ENCODE peak calls at places on chromosomes 7 and 10, in four cellular contexts. One of them, this sample, is unnamed. For H3K79me2, the result is how much of the 10 kb centered on the place peaks cover.

GRCh38 chr7:45123913-45124312 is 12.4 kb upstream of the TBRG4 start:
- DNase-seq in H9: peak
- DNase-seq in H1: no peak
- DNase-seq in trophoblast cell: no peak
- DNase-seq in this sample: peak

GRCh38 chr7:129482781-129483180 is 19.6 kb upstream of the SMKR1 start:
- DNase-seq in H9: no peak
- DNase-seq in H1: no peak
- DNase-seq in trophoblast cell: peak
- DNase-seq in this sample: no peak

GRCh38 chr10:119947325-119947724 is 54.8 kb downstream of the SEC23IP start:
- DNase-seq in H9: no peak
- DNase-seq in H1: no peak
- DNase-seq in trophoblast cell: no peak
- DNase-seq in this sample: no peak

GRCh38 chr7:1758417-1758858 is 88.4 kb downstream of the ELFN1 start:
- DNase-seq in H9: peak
- DNase-seq in H1: no peak
- DNase-seq in trophoblast cell: no peak
- DNase-seq in this sample: peak

GRCh38 chr10:13087986-13088618 is 11.9 kb upstream of the OPTN start:
- DNase-seq in H9: no peak
- DNase-seq in H1: no peak
- DNase-seq in trophoblast cell: no peak
- DNase-seq in this sample: no peak

GRCh38 chr10:8873310-8873709 is 818.8 kb downstream of the GATA3 start:
- DNase-seq in H9: no peak
- DNase-seq in H1: no peak
- DNase-seq in trophoblast cell: no peak
- DNase-seq in this sample: peak

GRCh38 chr7:121076350-121077164 is 88.0 kb downstream of the CPED1 start:
- DNase-seq in H9: no peak
- DNase-seq in H1: no peak
- DNase-seq in trophoblast cell: no peak
- DNase-seq in this sample: no peak

GRCh38 chr7:44978511-44979366 is at the start of gene MYO1G:
- DNase-seq in H9: no peak
- DNase-seq in H1: no peak
- DNase-seq in trophoblast cell: no peak
- DNase-seq in this sample: no peak

GRCh38 chr7:369476-369980 is 79.6 kb downstream of the FOXL3 start:
- DNase-seq in H9: no peak
- DNase-seq in H1: no peak
- DNase-seq in trophoblast cell: no peak
- DNase-seq in this sample: no peak

GRCh38 chr7:131623154-131623553 is 66.7 kb upstream of the PODXL start:
- DNase-seq in H9: no peak
- DNase-seq in H1: no peak
- DNase-seq in trophoblast cell: no peak
- DNase-seq in this sample: peak
- H2AK5ac ChIP-seq in H9: no peak
- H2AK5ac ChIP-seq in H1: peak
- H2AK5ac ChIP-seq in trophoblast cell: no peak
- H2AK5ac ChIP-seq in this sample: peak

DNA sequence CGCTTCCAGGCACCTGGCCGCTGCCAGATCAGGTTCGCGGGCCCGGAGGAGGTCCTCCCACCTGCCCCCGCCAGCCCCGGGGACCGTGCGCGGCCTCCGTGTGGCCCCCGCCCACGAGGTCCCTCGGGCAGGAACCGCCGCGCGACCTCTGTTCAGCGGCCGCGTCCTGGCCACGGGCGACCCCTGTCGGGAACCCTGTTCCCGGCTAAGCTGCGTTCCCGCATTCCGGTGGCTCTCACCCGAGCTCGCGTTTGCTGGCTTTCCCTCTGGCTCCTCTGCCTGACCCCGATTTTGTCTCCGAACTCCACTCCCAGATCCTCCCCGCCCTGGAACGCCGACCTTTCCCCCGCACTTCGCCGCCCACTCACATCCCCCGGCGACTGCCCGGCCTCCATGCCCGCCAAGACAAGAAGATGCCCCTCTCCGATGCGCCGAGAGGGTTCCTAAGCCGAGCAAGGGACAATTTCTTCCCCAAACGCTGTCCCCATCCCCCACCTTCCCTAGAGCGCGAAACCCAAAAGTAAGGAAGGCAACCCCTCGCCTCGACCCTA is 2.3 kb downstream of the SFMBT2 start:
- DNase-seq in H9: peak
- DNase-seq in H1: no peak
- DNase-seq in trophoblast cell: no peak
- DNase-seq in this sample: peak
- H3K79me2 ChIP-seq in H9: under half
- H3K79me2 ChIP-seq in H1: under half
- H3K79me2 ChIP-seq in trophoblast cell: under half
- H3K79me2 ChIP-seq in this sample: under half

GRCh38 chr10:2980791-2981360 is 86.5 kb upstream of the PFKP start:
- DNase-seq in H9: no peak
- DNase-seq in H1: no peak
- DNase-seq in trophoblast cell: no peak
- DNase-seq in this sample: peak
- H3K9ac ChIP-seq in H9: no peak
- H3K9ac ChIP-seq in H1: no peak
- H3K9ac ChIP-seq in trophoblast cell: no peak
- H3K9ac ChIP-seq in this sample: no peak

DNA sequence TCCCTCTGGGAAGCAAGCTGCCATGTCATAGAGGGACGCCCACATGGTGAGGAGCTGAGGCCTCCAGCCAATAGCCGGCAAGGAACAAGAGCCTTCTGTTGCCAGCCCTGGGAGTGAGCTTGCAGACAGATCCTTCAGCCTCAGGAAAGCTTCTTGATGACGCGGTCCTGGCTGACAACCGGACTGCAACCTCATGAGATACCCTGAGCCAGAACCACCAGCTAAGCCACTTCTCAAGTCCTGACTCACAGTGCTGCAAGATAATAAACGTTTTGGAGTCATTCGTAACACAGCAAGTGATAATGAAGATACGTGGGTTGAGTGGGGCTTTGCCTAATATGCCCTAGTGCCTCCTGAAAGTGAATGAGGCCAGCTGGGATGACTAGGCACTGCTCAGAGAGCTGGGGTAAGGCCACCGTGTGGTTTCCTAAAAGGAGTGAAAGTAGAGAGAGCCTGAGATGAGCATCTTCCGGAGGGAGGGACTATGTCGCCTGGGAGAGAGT is 53.8 kb downstream of the PYROXD2 start:
- DNase-seq in H9: peak
- DNase-seq in H1: no peak
- DNase-seq in trophoblast cell: peak
- DNase-seq in this sample: peak
- H2AK5ac ChIP-seq in H9: no peak
- H2AK5ac ChIP-seq in H1: no peak
- H2AK5ac ChIP-seq in trophoblast cell: no peak
- H2AK5ac ChIP-seq in this sample: no peak

GRCh38 chr7:127907638-127908040 is 123.6 kb downstream of the LRRC4 start:
- DNase-seq in H9: no peak
- DNase-seq in H1: no peak
- DNase-seq in trophoblast cell: no peak
- DNase-seq in this sample: no peak
- H3K79me2 ChIP-seq in H9: under half
- H3K79me2 ChIP-seq in H1: under half
- H3K79me2 ChIP-seq in trophoblast cell: under half
- H3K79me2 ChIP-seq in this sample: under half

DNA sequence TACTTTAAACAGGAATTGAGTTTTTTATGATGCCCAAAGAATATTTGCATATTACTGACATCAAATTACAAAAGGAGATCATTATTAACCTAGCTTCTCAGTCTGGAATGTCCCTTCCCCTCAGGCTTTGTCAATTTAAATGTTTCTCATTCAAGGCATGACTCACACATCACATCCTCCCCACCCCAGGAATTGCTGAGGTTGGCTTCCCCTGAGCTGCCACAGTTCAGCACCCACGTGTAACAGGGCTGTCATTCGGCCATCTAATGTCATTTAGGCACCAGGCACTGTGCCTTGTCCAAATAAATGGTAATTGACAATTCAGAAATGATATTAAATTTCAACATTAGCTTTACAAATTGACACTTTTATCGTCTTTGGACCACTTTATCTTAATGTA is 305.9 kb upstream of the MGMT start:
- DNase-seq in H9: peak
- DNase-seq in H1: peak
- DNase-seq in trophoblast cell: peak
- DNase-seq in this sample: peak
- H3K9ac ChIP-seq in H9: no peak
- H3K9ac ChIP-seq in H1: no peak
- H3K9ac ChIP-seq in trophoblast cell: no peak
- H3K9ac ChIP-seq in this sample: no peak

DNA sequence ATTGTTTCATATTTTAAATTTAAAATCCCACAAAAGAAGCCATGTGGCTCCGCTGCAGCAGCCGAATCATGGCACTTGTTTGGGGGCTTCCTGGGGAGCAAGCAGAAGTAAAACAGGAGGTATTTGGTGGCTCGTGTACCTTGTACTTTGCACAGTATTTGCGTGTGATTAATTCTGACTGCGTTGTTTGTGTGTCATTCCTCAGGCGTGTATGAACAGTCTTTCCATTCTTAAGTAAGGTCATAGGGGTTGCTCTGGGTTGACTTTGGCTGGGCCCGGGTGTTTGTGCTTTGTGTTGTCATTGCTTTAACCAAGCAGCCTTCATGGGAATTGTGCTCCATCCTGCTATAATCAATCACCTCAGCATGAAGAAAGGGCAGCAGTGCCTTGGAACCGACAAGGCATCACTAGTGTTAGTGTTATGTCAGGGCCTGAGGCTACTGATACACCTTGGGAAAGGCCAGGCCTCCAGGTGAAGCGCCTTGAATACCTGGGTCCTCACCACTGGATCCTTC is 182.4 kb downstream of the ARHGAP21 start:
- DNase-seq in H9: no peak
- DNase-seq in H1: no peak
- DNase-seq in trophoblast cell: peak
- DNase-seq in this sample: no peak
- H2AK5ac ChIP-seq in H9: no peak
- H2AK5ac ChIP-seq in H1: no peak
- H2AK5ac ChIP-seq in trophoblast cell: no peak
- H2AK5ac ChIP-seq in this sample: no peak

DNA sequence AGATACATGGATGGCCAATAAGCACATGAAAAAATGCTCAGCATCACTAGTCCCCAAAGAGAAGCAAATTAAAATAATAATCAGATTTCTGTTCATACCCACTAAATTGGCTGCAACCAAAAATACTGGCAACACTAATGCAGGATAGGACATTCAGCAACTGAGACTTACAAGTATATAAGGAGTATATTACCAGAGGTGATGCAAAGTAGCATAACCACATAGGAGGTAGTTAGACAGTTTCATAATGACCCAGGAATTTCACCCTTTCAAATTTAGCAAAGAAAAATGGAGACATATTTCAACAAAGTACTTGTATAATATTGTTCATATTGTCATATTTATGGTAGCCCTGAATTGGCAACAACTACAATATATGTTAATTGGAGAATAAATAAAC is 727.8 kb downstream of the GRID1 start:
- DNase-seq in H9: no peak
- DNase-seq in H1: no peak
- DNase-seq in trophoblast cell: no peak
- DNase-seq in this sample: no peak
- H3K79me2 ChIP-seq in H9: under half
- H3K79me2 ChIP-seq in H1: under half
- H3K79me2 ChIP-seq in trophoblast cell: under half
- H3K79me2 ChIP-seq in this sample: under half

GRCh38 chr7:76280408-76280807 is 22.1 kb upstream of the HSPB1 start:
- DNase-seq in H9: peak
- DNase-seq in H1: no peak
- DNase-seq in trophoblast cell: no peak
- DNase-seq in this sample: peak

GRCh38 chr7:76283254-76284159 is 19.0 kb upstream of the HSPB1 start:
- DNase-seq in H9: no peak
- DNase-seq in H1: no peak
- DNase-seq in trophoblast cell: no peak
- DNase-seq in this sample: no peak

GRCh38 chr7:76281006-76281705 is 21.3 kb upstream of the HSPB1 start:
- DNase-seq in H9: no peak
- DNase-seq in H1: no peak
- DNase-seq in trophoblast cell: no peak
- DNase-seq in this sample: no peak

GRCh38 chr7:76281706-76282343 is 20.6 kb upstream of the HSPB1 start:
- DNase-seq in H9: peak
- DNase-seq in H1: no peak
- DNase-seq in trophoblast cell: no peak
- DNase-seq in this sample: peak

DNA sequence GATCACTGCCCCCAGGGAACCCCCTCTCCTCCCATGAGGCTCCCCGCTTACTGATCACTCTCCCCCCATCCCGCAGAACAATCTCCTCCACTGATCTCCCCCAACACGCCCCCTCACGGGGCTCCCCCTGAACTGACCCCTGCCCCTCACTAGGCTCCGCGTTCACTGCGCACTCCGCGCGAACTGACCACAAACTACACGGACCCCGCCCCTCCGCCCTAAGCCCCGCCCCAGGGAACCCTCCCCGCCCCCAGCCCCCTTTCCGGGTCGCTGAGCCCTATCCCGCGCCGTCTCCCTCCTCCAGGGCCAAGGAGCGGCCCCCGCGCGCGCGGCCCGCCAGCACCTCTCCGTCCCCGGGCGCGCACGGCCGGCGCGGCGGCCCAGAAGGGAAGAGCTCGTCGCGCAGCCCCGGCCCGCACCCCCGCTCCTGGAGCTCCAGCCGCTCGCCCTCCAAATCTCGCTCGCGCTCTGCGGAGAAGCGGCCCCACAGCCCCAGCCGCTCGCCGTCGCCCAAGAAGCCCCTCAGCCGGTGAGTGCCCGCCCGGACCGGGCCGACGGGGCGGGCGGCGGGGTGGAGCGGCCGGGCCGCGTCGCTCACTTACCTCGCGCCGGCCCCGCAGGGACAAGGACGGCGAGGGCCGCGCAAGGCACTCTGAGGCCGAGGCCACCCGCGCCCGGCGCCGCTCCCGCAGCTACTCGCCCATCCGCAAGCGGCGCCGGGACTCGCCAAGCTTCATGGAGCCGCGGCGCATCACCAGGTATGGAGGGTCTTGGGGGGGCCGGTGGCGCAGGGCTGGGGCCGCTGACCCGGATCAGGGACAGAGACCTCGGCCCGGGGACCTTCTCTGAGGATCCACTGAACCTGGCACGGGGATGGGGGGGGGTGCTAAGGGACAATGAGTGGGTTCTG is 19.9 kb upstream of the HSPB1 start:
- DNase-seq in H9: peak
- DNase-seq in H1: no peak
- DNase-seq in trophoblast cell: no peak
- DNase-seq in this sample: peak
- H3K9ac ChIP-seq in H9: no peak
- H3K9ac ChIP-seq in H1: no peak
- H3K9ac ChIP-seq in trophoblast cell: no peak
- H3K9ac ChIP-seq in this sample: peak